ENCODE peak calls at places on chromosomes 1 and 21, in four cellular contexts. L is stimulated activated CD8-positive, alpha-beta memory T cell treated with anti-CD3 and anti-CD28 coated beads, Interleukin-4, amount 100 ng/mL, for 1 hour; A is A172; M is Kasumi-1. U is an unnamed sample.

GRCh38 chr1:214861615-214862014 is 220.9 kb upstream of the KCNK2 start:
- DNase-seq in L (no peak), A (no peak), M (no peak), U (no peak)

GRCh38 chr1:214241060-214241459 is 39.9 kb upstream of the SMYD2 start:
- DNase-seq in L (no peak), A (peak; percentile 18), M (no peak), U (no peak)

GRCh38 chr1:53066941-53067738 is 5.1 kb downstream of the PODN start:
- DNase-seq in L (no peak), A (no peak), M (no peak), U (no peak)

GRCh38 chr1:222084996-222085395 is 343.1 kb upstream of the DUSP10 start:
- DNase-seq in L (no peak), A (peak; percentile 52), M (no peak), U (no peak)

GRCh38 chr21:39867198-39867650 is at the start of gene PCP4:
- DNase-seq in L (no peak), A (peak; percentile 55), M (peak; percentile 20), U (no peak)

GRCh38 chr1:100347009-100347966 is 5.0 kb upstream of the CDC14A start:
- DNase-seq in L (no peak), A (peak; percentile 48), M (peak; percentile 5), U (no peak)

GRCh38 chr1:31723828-31724359 is 20.1 kb upstream of the COL16A1 start:
- DNase-seq in L (no peak), A (peak; percentile 73), M (peak; percentile 36), U (no peak)

GRCh38 chr1:155326659-155327058 is 6.0 kb downstream of the RUSC1 start:
- DNase-seq in L (no peak), A (no peak), M (no peak), U (no peak)

GRCh38 chr1:85200367-85200869 is 398 bp downstream of the SYDE2 start:
- DNase-seq in L (no peak), A (peak; percentile 0), M (peak; percentile 50), U (no peak)

GRCh38 chr21:32302560-32302959 is 3.9 kb downstream of the MRAP start:
- DNase-seq in L (no peak), A (no peak), M (no peak), U (no peak)

GRCh38 chr1:3564921-3565831 is 46.1 kb downstream of the MEGF6 start:
- DNase-seq in L (no peak), A (no peak), M (peak; percentile 28), U (no peak)

GRCh38 chr21:40512590-40512989 is 334.4 kb downstream of the DSCAM start:
- DNase-seq in L (no peak), A (no peak), M (no peak), U (no peak)

GRCh38 chr1:214473392-214473791 is 78.0 kb downstream of the PTPN14 start:
- DNase-seq in L (no peak), A (no peak), M (no peak), U (no peak)

GRCh38 chr1:182262425-182262824 is 129.2 kb downstream of the GLUL start:
- DNase-seq in L (no peak), A (no peak), M (no peak), U (peak; percentile 72)

GRCh38 chr1:88726697-88727096 is 42.6 kb downstream of the PKN2 start:
- DNase-seq in L (no peak), A (no peak), M (peak; percentile 34), U (peak; percentile 75)

GRCh38 chr21:38438476-38438893 is 59.8 kb downstream of the ERG start:
- DNase-seq in L (no peak), A (peak; percentile 92), M (no peak), U (no peak)

GRCh38 chr1:183180634-183181056 is 5.4 kb upstream of the LAMC2 start:
- DNase-seq in L (no peak), A (peak; percentile 99), M (no peak), U (no peak)

GRCh38 chr1:8727809-8728213 is 89.6 kb downstream of the RERE start:
- DNase-seq in L (no peak), A (no peak), M (no peak), U (no peak)

GRCh38 chr1:201603613-201604232 is 64.8 kb downstream of the NAV1 start:
- DNase-seq in L (no peak), A (peak; percentile 90), M (no peak), U (no peak)

GRCh38 chr1:47533176-47534039 is 95.6 kb downstream of the FOXD2 start:
- DNase-seq in L (no peak), A (no peak), M (no peak), U (no peak)

GRCh38 chr1:51421961-51422360 is 91.6 kb upstream of the TTC39A start:
- DNase-seq in L (no peak), A (peak; percentile 55), M (peak; percentile 56), U (no peak)

GRCh38 chr1:210233495-210234253 is 1.1 kb downstream of the SERTAD4 start:
- DNase-seq in L (no peak), A (peak; percentile 78), M (no peak), U (no peak)

GRCh38 chr1:154990276-154990675 is 3.1 kb upstream of the LENEP start:
- DNase-seq in L (no peak), A (no peak), M (no peak), U (no peak)

GRCh38 chr1:204828352-204828850 is 42.3 kb upstream of the NFASC start:
- DNase-seq in L (no peak), A (peak; percentile 68), M (no peak), U (no peak)

GRCh38 chr1:172117800-172118199 is 276.5 kb downstream of the DNM3 start:
- DNase-seq in L (no peak), A (no peak), M (no peak), U (no peak)

GRCh38 chr1:118954286-118954890 is 33.8 kb downstream of the TBX15 start:
- DNase-seq in L (no peak), A (no peak), M (no peak), U (no peak)

U was measured in GF-D8.